ENCODE peak calls at places on chromosomes 3 and 15, in ten cellular contexts. R is NAMALWA, Z is right lobe of liver, O is H54, D is GM12865, Y is NCI-H69, M is body of pancreas, U is neural crest cell, A is testis, H is C1 segment of cervical spinal cord. P is an unnamed sample.

GRCh38 chr3:117549716-117550115 is 840.1 kb downstream of the TUSC7 start:
- DNase-seq in Z (no peak), D (no peak), Y (no peak), U (no peak), R (no peak), A (no peak), M (no peak), O (no peak), H (no peak), P (no peak)

GRCh38 chr3:58161435-58162398 is 49.1 kb downstream of the DNASE1L3 start:
- DNase-seq in D (no peak), U (no peak), R (no peak), O (peak; percentile 82), A (no peak), H (no peak), Z (no peak), M (peak; percentile 80), Y (peak; percentile 45), P (peak; percentile 97)

GRCh38 chr3:10929978-10930620 is 62.4 kb upstream of the SLC6A1 start:
- DNase-seq in O (no peak), Z (peak; percentile 23), M (no peak), A (no peak), H (no peak), R (no peak), U (no peak), Y (no peak), D (no peak), P (no peak)

GRCh38 chr15:65333441-65333820 is 29.0 kb downstream of the RNU5B-1 start:
- DNase-seq in Y (peak; percentile 43), D (no peak), R (no peak), Z (no peak), A (no peak), H (no peak), M (no peak), U (no peak), O (no peak), P (no peak)

GRCh38 chr3:32532434-32532833 is 29.8 kb upstream of the CMTM6 start:
- DNase-seq in Y (no peak), O (no peak), D (no peak), Z (no peak), U (no peak), A (no peak), R (no peak), H (no peak), M (no peak), P (no peak)

GRCh38 chr3:14143826-14144225 is 19.0 kb downstream of the TMEM43 start:
- DNase-seq in D (no peak), A (no peak), H (no peak), M (no peak), R (no peak), U (no peak), Y (no peak), O (peak; percentile 49), Z (no peak), P (peak; percentile 97)

GRCh38 chr3:71309342-71309741 is 274.2 kb downstream of the FOXP1 start:
- DNase-seq in Z (no peak), H (no peak), A (no peak), D (no peak), O (no peak), Y (peak; percentile 74), R (no peak), M (no peak), U (no peak), P (no peak)

GRCh38 chr3:123728014-123728413 is 143.2 kb upstream of the HACD2 start:
- DNase-seq in A (no peak), M (no peak), U (no peak), H (no peak), R (no peak), D (no peak), Y (no peak), O (no peak), Z (no peak), P (peak; percentile 76)

GRCh38 chr15:62608369-62608768 is 434.2 kb upstream of the TPM1 start:
- DNase-seq in M (no peak), U (no peak), H (no peak), A (no peak), R (no peak), Y (no peak), Z (no peak), O (no peak), D (no peak), P (no peak)

GRCh38 chr3:57126244-57126643 is 38.9 kb downstream of the IL17RD start:
- DNase-seq in R (no peak), H (no peak), U (no peak), A (peak; percentile 6), O (no peak), D (no peak), Z (no peak), Y (no peak), M (no peak), P (no peak)

GRCh38 chr3:64440498-64440897 is 215.2 kb upstream of the PRICKLE2 start:
- DNase-seq in Y (peak; percentile 88), O (no peak), D (no peak), R (no peak), U (no peak), Z (no peak), H (no peak), A (peak; percentile 36), M (peak; percentile 75), P (peak; percentile 97)

GRCh38 chr3:155416500-155417118 is 123.1 kb upstream of the STRIT1 start:
- DNase-seq in O (peak; percentile 38), A (no peak), R (no peak), D (no peak), U (no peak), M (no peak), H (no peak), Z (no peak), Y (no peak), P (peak; percentile 56)

GRCh38 chr3:50662408-50662807 is 12.3 kb upstream of the DOCK3 start:
- DNase-seq in Y (no peak), A (no peak), M (no peak), U (no peak), O (no peak), R (no peak), Z (peak; percentile 19), D (no peak), H (no peak), P (no peak)